ENCODE peak calls at places on chromosome 1, in five cellular contexts. I is IMR-90, E is OCI-LY7, L is colonic mucosa, D is brain microvascular endothelial cell. B is an unnamed sample.

GRCh38 chr1:182601416-182601786 is 2.8 kb downstream of the RGS16 start:
- DNase-seq in I (peak), E (peak), L (peak), D (peak), B (peak)

GRCh38 chr1:181318022-181318857 is 165.1 kb upstream of the CACNA1E start:
- DNase-seq in I (no peak), E (no peak), L (no peak), D (no peak), B (no peak)

GRCh38 chr1:119893827-119894700 is 2.3 kb downstream of the ADAM30 start:
- DNase-seq in I (no peak), E (no peak), L (no peak), D (no peak), B (no peak)

GRCh38 chr1:155113450-155113985 is 14.2 kb upstream of the EFNA1 start:
- DNase-seq in I (no peak), E (no peak), L (no peak), D (no peak), B (no peak)

GRCh38 chr1:94935059-94935458 is 8.1 kb upstream of the CNN3 start:
- DNase-seq in I (no peak), E (no peak), L (no peak), D (no peak), B (no peak)

GRCh38 chr1:24557711-24558121 is 1.8 kb downstream of the NCMAP start:
- DNase-seq in I (no peak), E (peak), L (no peak), D (no peak), B (no peak)

GRCh38 chr1:234617986-234618725 is 8.2 kb upstream of the IRF2BP2 start:
- DNase-seq in I (peak), E (no peak), L (no peak), D (no peak), B (peak)

GRCh38 chr1:110310300-110310699 is 28.9 kb upstream of the RBM15 start:
- DNase-seq in I (no peak), E (no peak), L (no peak), D (no peak), B (no peak)

GRCh38 chr1:160205974-160206369 is 788 bp downstream of the PEA15 start:
- DNase-seq in I (peak), E (peak), L (peak), D (peak), B (peak)

DNA sequence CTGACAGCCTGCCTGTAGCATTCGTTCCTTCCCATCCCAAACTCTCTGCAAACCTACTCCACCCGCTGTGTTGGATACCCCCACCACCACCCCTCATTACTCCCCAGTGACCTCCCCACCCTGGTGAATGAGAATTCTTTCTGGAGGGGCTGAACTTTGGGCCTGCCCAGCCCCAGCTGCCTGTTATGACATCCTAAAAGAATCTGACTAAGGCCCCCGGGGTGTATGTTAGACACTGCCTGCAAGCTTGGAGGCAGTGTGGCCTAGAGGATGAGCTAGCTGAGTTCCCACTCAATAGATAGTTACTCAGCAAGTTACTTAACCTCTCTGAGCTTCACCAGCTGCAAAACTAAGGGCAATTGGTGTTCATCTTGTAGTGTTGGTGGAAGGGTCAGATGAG is 110.2 kb upstream of the FGGY start:
- DNase-seq in I (peak), E (no peak), L (no peak), D (peak), B (no peak)
- TF ChIP-seq CTCF in I (no peak), E (no peak), L (no peak), D (peak), B (no peak)

GRCh38 chr1:32702599-32703478 is at the start of gene SYNC:
- DNase-seq in I (peak), E (no peak), L (peak), D (peak), B (no peak)

GRCh38 chr1:32705516-32705915 is 2.9 kb upstream of the SYNC start:
- DNase-seq in I (no peak), E (no peak), L (no peak), D (no peak), B (no peak)

GRCh38 chr1:32703479-32704291 is 1.1 kb upstream of the SYNC start:
- DNase-seq in I (peak), E (no peak), L (no peak), D (peak), B (peak)

GRCh38 chr1:32701951-32702598 is 495 bp downstream of the SYNC start:
- DNase-seq in I (peak), E (no peak), L (peak), D (peak), B (no peak)

DNA sequence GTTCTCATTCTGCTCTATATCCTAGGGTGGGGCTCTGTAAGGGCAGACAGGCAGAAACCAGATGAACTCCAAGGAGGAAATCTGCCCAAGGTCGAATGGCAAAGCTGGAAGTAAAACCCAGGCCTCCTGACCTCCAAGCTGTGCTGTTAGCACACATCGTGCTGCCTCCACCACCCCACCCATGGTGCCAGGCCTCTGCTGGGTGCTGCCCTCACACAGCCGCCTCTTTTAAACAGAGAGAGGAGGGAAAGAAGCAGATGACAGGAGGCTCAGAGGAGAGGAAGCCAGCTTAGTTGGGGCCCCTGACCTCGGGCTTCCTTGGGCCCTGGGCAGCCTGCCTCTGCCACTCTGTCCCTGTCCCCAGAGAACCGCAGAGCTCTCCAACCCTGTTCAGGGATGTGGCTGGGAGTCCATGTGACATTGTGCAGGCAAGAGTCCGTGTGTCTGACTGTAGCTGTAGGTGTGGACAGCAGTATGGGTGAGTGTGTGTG is 1.1 kb downstream of the SYNC start:
- DNase-seq in I (no peak), E (no peak), L (peak), D (no peak), B (no peak)
- H3K4me3 ChIP-seq in I (peak), E (no peak), L (peak), D (peak), B (peak)

GRCh38 chr1:19646771-19647319 is 2.7 kb downstream of the NBL1 start:
- DNase-seq in I (no peak), E (no peak), L (no peak), D (no peak), B (no peak)

GRCh38 chr1:19650416-19651140 is 6.5 kb downstream of the NBL1 start:
- DNase-seq in I (no peak), E (no peak), L (no peak), D (no peak), B (no peak)

GRCh38 chr1:19648239-19648638 is 4.1 kb downstream of the NBL1 start:
- DNase-seq in I (no peak), E (no peak), L (no peak), D (no peak), B (no peak)

GRCh38 chr1:19647643-19648042 is 3.5 kb downstream of the NBL1 start:
- DNase-seq in I (no peak), E (no peak), L (peak), D (no peak), B (no peak)

DNA sequence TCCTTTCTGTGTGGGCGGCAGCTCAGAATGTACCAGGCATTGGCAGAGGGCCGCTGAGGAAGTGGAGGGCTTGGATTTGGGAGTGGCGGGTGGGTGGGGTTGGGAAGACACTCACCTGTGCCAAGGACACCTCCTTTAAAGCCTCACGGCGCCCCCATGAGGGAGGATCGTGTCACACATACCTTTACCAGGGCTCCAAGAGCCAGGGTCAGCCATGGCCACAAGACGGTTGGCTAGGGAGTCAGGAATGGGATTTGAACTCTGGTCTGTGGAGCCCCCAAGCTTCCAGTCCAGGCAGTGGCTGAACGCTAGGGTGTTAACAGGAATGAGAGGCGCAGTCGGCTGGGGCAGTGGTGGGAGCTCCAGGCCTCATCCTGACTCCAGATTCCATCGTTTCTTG is 4.6 kb downstream of the NBL1 start:
- DNase-seq in I (no peak), E (no peak), L (peak), D (no peak), B (no peak)
- TF ChIP-seq CTCF in I (peak), E (peak), L (peak), D (peak), B (peak)

GRCh38 chr1:26706315-26706714 is 10.5 kb downstream of the ARID1A start:
- DNase-seq in I (no peak), E (peak), L (peak), D (no peak), B (no peak)
- H3K4me3 ChIP-seq in I (no peak), E (peak), L (no peak), D (no peak), B (no peak)

DNA sequence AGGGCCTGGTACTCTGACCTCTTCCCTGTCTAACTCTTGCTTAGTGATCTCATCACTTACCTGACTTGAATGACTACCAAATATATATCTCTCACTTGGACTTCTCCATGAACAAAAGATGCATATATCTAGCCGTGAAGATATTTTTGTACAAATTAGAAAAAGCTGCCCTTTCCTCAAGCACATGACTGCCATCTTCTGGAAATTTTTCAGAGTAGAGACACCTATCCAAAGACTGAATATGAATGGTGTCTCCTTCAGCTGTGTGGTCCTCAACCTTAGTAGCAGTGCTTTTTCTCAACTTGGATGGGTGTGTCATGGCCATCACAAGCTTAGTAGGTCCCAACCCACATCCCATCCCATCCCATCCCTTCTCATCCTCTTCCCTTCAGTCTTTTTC is 142.3 kb downstream of the DNM3 start:
- DNase-seq in I (peak), E (peak), L (no peak), D (no peak), B (no peak)
- TF ChIP-seq CTCF in I (peak), E (peak), L (peak), D (peak), B (peak)

GRCh38 chr1:219123041-219123440 is 50.6 kb upstream of the LYPLAL1 start:
- DNase-seq in I (peak), E (no peak), L (no peak), D (no peak), B (no peak)
- H3K4me3 ChIP-seq in I (no peak), E (no peak), L (no peak), D (no peak), B (no peak)

DNA sequence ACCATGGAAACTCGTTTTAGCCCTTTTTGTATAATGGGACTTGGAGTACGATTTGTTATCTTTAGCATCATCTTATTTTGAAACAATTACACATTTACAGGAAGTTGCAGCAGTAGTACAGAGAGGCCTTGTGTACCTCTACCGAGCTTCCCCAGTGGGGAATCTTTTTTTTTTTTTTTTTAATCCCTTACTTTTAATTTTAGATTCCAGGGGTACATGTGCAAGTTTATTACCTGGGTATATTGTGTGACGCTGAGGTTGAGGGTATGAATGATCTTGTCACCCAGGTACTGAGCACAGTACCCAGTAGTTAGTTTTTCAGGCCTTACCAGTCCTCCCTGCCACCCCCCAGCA is 45.9 kb downstream of the HHAT start:
- DNase-seq in I (no peak), E (no peak), L (no peak), D (no peak), B (no peak)
- TF ChIP-seq CTCF in I (no peak), E (peak), L (no peak), D (no peak), B (no peak)

GRCh38 chr1:214582289-214582891 is 20.6 kb upstream of the CENPF start:
- DNase-seq in I (no peak), E (no peak), L (no peak), D (no peak), B (no peak)

GRCh38 chr1:214583824-214584554 is 19.0 kb upstream of the CENPF start:
- DNase-seq in I (no peak), E (no peak), L (no peak), D (no peak), B (no peak)

GRCh38 chr1:214581785-214582184 is 21.2 kb upstream of the CENPF start:
- DNase-seq in I (peak), E (no peak), L (no peak), D (peak), B (peak)

GRCh38 chr1:214584805-214585766 is 17.9 kb upstream of the CENPF start:
- DNase-seq in I (peak), E (no peak), L (no peak), D (no peak), B (no peak)

DNA sequence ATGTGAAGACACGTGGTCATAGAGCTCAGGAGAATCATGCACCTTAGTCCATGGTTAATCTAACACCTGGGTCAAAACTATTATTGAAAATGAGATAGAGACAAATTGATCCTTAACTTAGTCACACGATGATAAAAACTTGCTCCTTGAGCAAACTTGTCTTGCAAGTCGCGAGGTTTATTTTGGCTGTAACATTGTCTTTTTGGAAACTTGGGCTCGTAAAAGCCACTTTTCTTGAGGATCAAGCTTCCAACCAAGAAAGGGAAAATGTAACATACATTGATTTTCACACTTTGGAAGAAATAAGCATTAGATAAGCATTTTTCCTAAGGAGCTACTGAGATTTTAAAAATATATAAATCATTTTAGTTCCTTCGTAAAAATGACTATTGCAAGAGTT is 19.9 kb upstream of the CENPF start:
- DNase-seq in I (no peak), E (no peak), L (no peak), D (no peak), B (no peak)
- H3K4me3 ChIP-seq in I (no peak), E (no peak), L (no peak), D (no peak), B (no peak)

GRCh38 chr1:192475970-192476369 is 99.6 kb upstream of the RGS1 start:
- DNase-seq in I (no peak), E (no peak), L (no peak), D (no peak), B (no peak)

GRCh38 chr1:192475329-192475728 is 100.2 kb upstream of the RGS1 start:
- DNase-seq in I (no peak), E (no peak), L (no peak), D (no peak), B (no peak)

GRCh38 chr1:192474080-192474683 is 101.4 kb upstream of the RGS1 start:
- DNase-seq in I (peak), E (peak), L (no peak), D (no peak), B (no peak)

GRCh38 chr1:192476802-192477298 is 98.7 kb upstream of the RGS1 start:
- DNase-seq in I (peak), E (no peak), L (no peak), D (peak), B (no peak)

GRCh38 chr1:192477630-192478029 is 97.9 kb upstream of the RGS1 start:
- DNase-seq in I (peak), E (peak), L (no peak), D (no peak), B (no peak)
- TF ChIP-seq CTCF in I (peak), E (peak), L (no peak), D (peak), B (peak)

GRCh38 chr1:19884312-19884711 is 2.1 kb downstream of the OTUD3 start:
- DNase-seq in I (no peak), E (no peak), L (no peak), D (no peak), B (no peak)

GRCh38 chr1:19889656-19890055 is 7.5 kb downstream of the OTUD3 start:
- DNase-seq in I (no peak), E (no peak), L (no peak), D (no peak), B (no peak)

GRCh38 chr1:19885821-19886220 is 3.6 kb downstream of the OTUD3 start:
- DNase-seq in I (peak), E (no peak), L (no peak), D (no peak), B (no peak)

GRCh38 chr1:19892129-19892528 is 9.9 kb downstream of the OTUD3 start:
- DNase-seq in I (no peak), E (no peak), L (no peak), D (no peak), B (no peak)

GRCh38 chr1:19888112-19888511 is 5.9 kb downstream of the OTUD3 start:
- DNase-seq in I (no peak), E (no peak), L (no peak), D (no peak), B (no peak)
- H3K4me3 ChIP-seq in I (no peak), E (no peak), L (no peak), D (no peak), B (no peak)

B was measured in HFF-Myc.